ENCODE peak calls at places on chromosomes 7 and 10, in four cellular contexts. W is A549, S is GM12878, C is K562. E is an unnamed sample.

GRCh38 chr7:21828846-21829245 is 116.9 kb downstream of the CDCA7L start:
- DNase-seq in W (no peak), S (no peak), C (no peak), E (no peak)

GRCh38 chr10:89867964-89868363 is 166.6 kb downstream of the KIF20B start:
- DNase-seq in W (no peak), S (no peak), C (no peak), E (no peak)

GRCh38 chr10:86642021-86642420 is 12.3 kb upstream of the OPN4 start:
- DNase-seq in W (no peak), S (no peak), C (no peak), E (no peak)

GRCh38 chr7:123871998-123872867 is 27.3 kb downstream of the HYAL4 start:
- DNase-seq in W (peak), S (no peak), C (peak), E (peak)

GRCh38 chr7:665751-666453 is 60.6 kb upstream of the DNAAF5 start:
- DNase-seq in W (no peak), S (no peak), C (no peak), E (no peak)

GRCh38 chr7:105016083-105017075 is 2.4 kb downstream of the KMT2E start:
- DNase-seq in W (no peak), S (no peak), C (no peak), E (no peak)

GRCh38 chr10:30821269-30821993 is 191.9 kb upstream of the LYZL2 start:
- DNase-seq in W (no peak), S (no peak), C (peak), E (no peak)

GRCh38 chr10:58971806-58972491 is 204.5 kb upstream of the PHYHIPL start:
- DNase-seq in W (no peak), S (no peak), C (no peak), E (no peak)

GRCh38 chr7:123916240-123916724 is 8.8 kb upstream of the SPAM1 start:
- DNase-seq in W (peak), S (no peak), C (peak), E (peak)

GRCh38 chr7:106812027-106812643 is 52.9 kb upstream of the PIK3CG start:
- DNase-seq in W (no peak), S (no peak), C (peak), E (no peak)

GRCh38 chr10:30368065-30368718 is 19.1 kb upstream of the MTPAP start:
- DNase-seq in W (no peak), S (no peak), C (no peak), E (no peak)

GRCh38 chr7:81986745-81987470 is 217.1 kb upstream of the HGF start:
- DNase-seq in W (no peak), S (no peak), C (no peak), E (no peak)

GRCh38 chr7:50477640-50478039 is 27.5 kb upstream of the FIGNL1 start:
- DNase-seq in W (no peak), S (no peak), C (no peak), E (peak)

GRCh38 chr10:12195603-12196506 is at the start of the genes CDC123 and NUDT5:
- DNase-seq in W (peak), S (peak), C (peak), E (peak)

GRCh38 chr7:130476287-130477001 is 15.4 kb upstream of the MEST start:
- DNase-seq in W (no peak), S (peak), C (no peak), E (no peak)

GRCh38 chr7:35260254-35260653 is 6.4 kb upstream of the TBX20 start:
- DNase-seq in W (no peak), S (no peak), C (no peak), E (no peak)

GRCh38 chr7:2603388-2603965 is 28.3 kb upstream of the TTYH3 start:
- DNase-seq in W (no peak), S (no peak), C (no peak), E (no peak)

GRCh38 chr10:79904671-79905321 is 44.1 kb downstream of the SFTPD start:
- DNase-seq in W (peak), S (no peak), C (peak), E (no peak)

GRCh38 chr7:142739927-142740492 is 9.3 kb upstream of the PRSS1 start:
- DNase-seq in W (no peak), S (no peak), C (peak), E (no peak)

GRCh38 chr7:41918597-41918996 is 215.7 kb upstream of the INHBA start:
- DNase-seq in W (no peak), S (no peak), C (no peak), E (no peak)

GRCh38 chr10:98028168-98028770 is 2.2 kb downstream of the CRTAC1 start:
- DNase-seq in W (peak), S (no peak), C (peak), E (peak)

GRCh38 chr10:30028006-30028441 is 31.4 kb downstream of the JCAD start:
- DNase-seq in W (no peak), S (no peak), C (no peak), E (no peak)

GRCh38 chr10:68156373-68157185 is 47.3 kb downstream of the MYPN start:
- DNase-seq in W (peak), S (no peak), C (peak), E (peak)

GRCh38 chr10:71429929-71430328 is 33.2 kb downstream of the CDH23 start:
- DNase-seq in W (no peak), S (no peak), C (peak), E (no peak)

GRCh38 chr7:20964214-20964613 is 177.5 kb upstream of the SP8 start:
- DNase-seq in W (no peak), S (no peak), C (peak), E (no peak)

GRCh38 chr10:33136781-33137180 is 178.8 kb upstream of the ITGB1 start:
- DNase-seq in W (no peak), S (no peak), C (no peak), E (no peak)

GRCh38 chr7:111568870-111569462 is 6.7 kb upstream of the IMMP2L start:
- DNase-seq in W (no peak), S (no peak), C (no peak), E (no peak)

GRCh38 chr10:1572519-1573333 is 164.6 kb downstream of the ADARB2 start:
- DNase-seq in W (no peak), S (no peak), C (no peak), E (no peak)

GRCh38 chr7:471866-472639 is 47.6 kb downstream of the PDGFA start:
- DNase-seq in W (no peak), S (no peak), C (peak), E (peak)

GRCh38 chr7:129163875-129164544 is 19.5 kb downstream of the TSPAN33 start:
- DNase-seq in W (peak), S (no peak), C (peak), E (peak)

GRCh38 chr7:100072462-100072861 is 9.1 kb downstream of the ZNF3 start:
- DNase-seq in W (no peak), S (no peak), C (no peak), E (no peak)

GRCh38 chr10:74912674-74913073 is 86.3 kb downstream of the KAT6B start:
- DNase-seq in W (no peak), S (no peak), C (no peak), E (no peak)

GRCh38 chr10:74912182-74912581 is 85.8 kb downstream of the KAT6B start:
- DNase-seq in W (no peak), S (no peak), C (no peak), E (no peak)

GRCh38 chr10:74913321-74913980 is 87.1 kb downstream of the KAT6B start:
- DNase-seq in W (no peak), S (no peak), C (no peak), E (no peak)

GRCh38 chr10:74909665-74910064 is 83.3 kb downstream of the KAT6B start:
- DNase-seq in W (no peak), S (no peak), C (no peak), E (no peak)

GRCh38 chr10:74910604-74911355 is 84.4 kb downstream of the KAT6B start:
- DNase-seq in W (no peak), S (no peak), C (no peak), E (no peak)
- TF ChIP-seq KDM1A in W (no peak), S (no peak), C (no peak), E (no peak)

GRCh38 chr7:76044375-76044774 is 3.4 kb downstream of the STYXL1 start:
- DNase-seq in W (no peak), S (no peak), C (no peak), E (no peak)

GRCh38 chr7:76047811-76048667 is at the start of the genes MDH2 and STYXL1:
- DNase-seq in W (peak), S (peak), C (peak), E (peak)

GRCh38 chr7:76049295-76049694 is 1.4 kb downstream of the MDH2 start:
- DNase-seq in W (no peak), S (no peak), C (peak), E (no peak)

GRCh38 chr7:76048668-76048988 is 722 bp downstream of the MDH2 start:
- DNase-seq in W (peak), S (no peak), C (peak), E (no peak)

DNA sequence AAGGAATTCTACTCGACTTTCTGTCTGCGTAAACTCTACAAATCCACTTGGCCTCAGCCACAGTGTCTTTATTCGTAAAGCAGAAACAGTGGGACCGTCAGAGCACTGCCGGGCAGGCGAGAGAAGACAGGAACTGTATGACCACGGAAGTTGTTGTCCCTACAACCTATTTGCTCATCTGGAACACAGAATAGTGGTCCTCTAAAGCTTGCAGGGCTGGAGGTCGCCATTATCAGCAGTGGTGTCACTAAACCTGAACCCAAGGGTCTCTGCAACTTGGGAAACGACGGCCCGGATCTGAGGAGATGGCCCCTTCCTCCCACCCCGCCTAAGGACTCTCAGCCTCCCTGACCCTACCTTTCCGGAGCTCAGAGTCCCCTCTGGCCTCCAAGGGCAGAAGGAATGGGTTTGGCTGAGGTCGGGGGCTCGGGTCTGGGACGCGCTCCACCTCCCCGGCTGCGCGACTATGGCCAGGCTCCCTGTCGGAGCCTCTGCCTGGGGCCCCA is 442 bp downstream of the STYXL1 start:
- DNase-seq in W (no peak), S (no peak), C (peak), E (no peak)
- TF ChIP-seq POLR2AphosphoS2 in W (no peak), S (no peak), C (no peak), E (no peak)

GRCh38 chr7:55556492-55556891 is 15.8 kb downstream of the VOPP1 start:
- DNase-seq in W (no peak), S (no peak), C (no peak), E (no peak)

GRCh38 chr7:55558962-55559920 is 13.1 kb downstream of the VOPP1 start:
- DNase-seq in W (no peak), S (no peak), C (no peak), E (no peak)

GRCh38 chr7:55556031-55556430 is 16.3 kb downstream of the VOPP1 start:
- DNase-seq in W (no peak), S (no peak), C (no peak), E (no peak)

GRCh38 chr7:55555160-55555559 is 17.1 kb downstream of the VOPP1 start:
- DNase-seq in W (no peak), S (no peak), C (no peak), E (no peak)

GRCh38 chr7:55557666-55558188 is 14.6 kb downstream of the VOPP1 start:
- DNase-seq in W (no peak), S (peak), C (peak), E (no peak)
- TF ChIP-seq KDM1A in W (no peak), S (no peak), C (no peak), E (no peak)

GRCh38 chr10:31866118-31866670 is 62.4 kb downstream of the ARHGAP12 start:
- DNase-seq in W (peak), S (no peak), C (no peak), E (no peak)
- TF ChIP-seq POLR2AphosphoS2 in W (no peak), S (no peak), C (no peak), E (no peak)

GRCh38 chr10:96306516-96306915 is 2.3 kb downstream of the DNTT start:
- DNase-seq in W (no peak), S (no peak), C (no peak), E (no peak)

GRCh38 chr10:96313348-96313747 is 9.1 kb downstream of the DNTT start:
- DNase-seq in W (no peak), S (no peak), C (no peak), E (no peak)

GRCh38 chr10:96311180-96311697 is 7.0 kb downstream of the DNTT start:
- DNase-seq in W (no peak), S (no peak), C (no peak), E (no peak)

GRCh38 chr10:96309631-96310358 is 5.6 kb downstream of the DNTT start:
- DNase-seq in W (no peak), S (no peak), C (no peak), E (no peak)

DNA sequence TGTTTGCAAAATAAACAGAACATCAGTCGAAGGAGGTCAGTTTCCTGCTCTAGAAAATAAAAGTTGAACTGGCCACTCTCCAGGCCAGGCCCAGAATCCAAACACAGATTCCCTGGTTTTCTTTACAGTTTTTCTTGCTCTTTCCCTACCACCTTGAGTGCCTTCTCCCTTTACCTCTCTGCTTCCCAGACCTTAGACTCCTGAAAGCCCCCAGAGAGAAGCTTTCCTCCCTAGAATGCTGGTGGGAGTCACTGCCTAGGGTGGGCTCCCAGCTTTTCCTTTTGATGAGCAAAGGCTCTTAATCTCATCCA is 6.1 kb downstream of the DNTT start:
- DNase-seq in W (no peak), S (no peak), C (no peak), E (no peak)
- TF ChIP-seq KDM1A in W (no peak), S (no peak), C (no peak), E (no peak)

GRCh38 chr10:94315975-94316464 is 46.7 kb downstream of the NOC3L start:
- DNase-seq in W (no peak), S (no peak), C (no peak), E (peak)

GRCh38 chr10:94310369-94310768 is 52.4 kb downstream of the NOC3L start:
- DNase-seq in W (no peak), S (no peak), C (no peak), E (peak)

GRCh38 chr10:94320285-94320914 is 42.3 kb downstream of the NOC3L start:
- DNase-seq in W (peak), S (no peak), C (peak), E (peak)

DNA sequence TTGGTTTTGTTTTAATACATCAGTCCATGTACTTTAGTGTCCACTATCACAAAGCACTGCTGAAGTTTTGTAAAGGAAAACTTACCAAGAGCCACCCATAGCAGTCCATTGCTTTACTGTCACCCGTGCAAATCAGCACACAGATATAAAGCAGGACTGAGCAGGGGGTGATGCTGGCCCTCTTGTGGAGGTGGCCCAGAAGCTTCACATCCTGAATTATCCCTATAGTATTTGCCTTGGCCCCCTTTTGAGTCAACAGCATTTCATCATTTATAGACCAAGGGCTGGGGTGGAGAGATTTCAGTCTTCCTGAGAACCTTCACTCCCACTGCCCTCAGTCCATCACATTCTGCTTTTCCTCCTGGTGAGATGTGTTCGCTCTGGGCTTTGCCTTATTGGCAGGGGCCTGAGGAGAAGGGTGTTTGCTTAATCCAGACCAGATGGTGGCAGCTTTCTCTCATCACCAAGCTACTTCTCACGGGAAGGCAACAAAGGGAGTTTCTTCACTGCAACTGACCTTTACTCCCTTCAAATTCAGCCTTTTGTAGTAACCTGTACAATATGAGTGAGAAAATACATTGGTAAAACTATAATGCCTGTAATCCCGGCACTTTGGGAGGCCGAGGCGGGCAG is 47.7 kb downstream of the NOC3L start:
- DNase-seq in W (no peak), S (no peak), C (no peak), E (peak)
- TF ChIP-seq POLR2AphosphoS2 in W (no peak), S (no peak), C (no peak), E (no peak)

GRCh38 chr7:44324204-44325126 is 929 bp downstream of the CAMK2B start:
- DNase-seq in W (no peak), S (no peak), C (no peak), E (no peak)

GRCh38 chr7:44323381-44324203 is 1.8 kb downstream of the CAMK2B start:
- DNase-seq in W (no peak), S (no peak), C (no peak), E (no peak)

GRCh38 chr7:44326261-44327125 is 1.1 kb upstream of the CAMK2B start:
- DNase-seq in W (no peak), S (no peak), C (no peak), E (no peak)

GRCh38 chr7:44325811-44326241 is 432 bp upstream of the CAMK2B start:
- DNase-seq in W (peak), S (no peak), C (no peak), E (no peak)

DNA sequence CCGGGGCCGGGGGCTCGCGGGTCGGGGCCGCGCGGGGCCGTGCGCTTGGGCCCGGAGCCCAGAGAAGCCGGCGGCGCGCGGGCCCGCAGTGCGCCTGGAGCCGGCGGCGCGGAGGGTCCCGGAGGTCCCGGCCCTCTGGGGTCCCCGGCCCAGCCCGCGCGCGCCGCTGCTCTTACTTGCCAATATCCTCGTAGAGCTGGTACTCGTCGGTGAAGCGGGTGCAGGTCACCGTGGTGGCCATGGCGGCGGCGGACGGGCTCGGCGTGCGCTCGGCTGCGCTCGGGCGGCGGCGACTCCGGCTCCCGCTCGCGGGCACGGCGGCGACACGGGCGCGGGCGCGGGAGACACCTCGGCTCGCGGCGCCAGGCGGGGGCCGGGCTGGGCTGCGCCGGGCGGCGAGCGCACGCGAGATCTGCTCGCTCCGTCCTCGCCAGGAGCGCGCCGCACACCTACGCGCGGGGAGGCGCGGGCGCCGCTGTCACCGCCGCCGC is at the start of gene CAMK2B:
- DNase-seq in W (no peak), S (no peak), C (no peak), E (no peak)
- TF ChIP-seq KDM1A in W (no peak), S (no peak), C (no peak), E (no peak)

GRCh38 chr10:51860257-51860656 is 160.9 kb upstream of the CSTF2T start:
- DNase-seq in W (no peak), S (no peak), C (no peak), E (no peak)
- TF ChIP-seq POLR2AphosphoS2 in W (no peak), S (no peak), C (no peak), E (no peak)